ENCODE peak calls at places on chromosomes 13 and 19, in six cellular contexts. L is K562, T is H1, P is GM12878, A is GM12891, B is HepG2. I is an unnamed sample.

GRCh38 chr19:53057904-53058579 is 13.5 kb downstream of the ERVV-2 start:
- DNase-seq in L (no peak), T (peak), P (no peak), A (no peak), B (no peak), I (no peak)

GRCh38 chr13:65594255-65594654 is 1635.9 kb downstream of the PCDH9 start:
- DNase-seq in L (no peak), T (no peak), P (no peak), A (no peak), B (no peak), I (no peak)

GRCh38 chr13:94327318-94327717 is 152.2 kb downstream of the DCT start:
- DNase-seq in L (no peak), T (no peak), P (peak), A (peak), B (no peak), I (no peak)

GRCh38 chr13:30831515-30831914 is 74.6 kb upstream of the MEDAG start:
- DNase-seq in L (no peak), T (no peak), P (no peak), A (no peak), B (peak), I (no peak)

GRCh38 chr19:40575326-40575725 is 1.3 kb upstream of the SHKBP1 start:
- DNase-seq in L (no peak), T (peak), P (no peak), A (no peak), B (no peak), I (no peak)

GRCh38 chr13:80224468-80224867 is 116.5 kb downstream of the SPRY2 start:
- DNase-seq in L (no peak), T (no peak), P (no peak), A (no peak), B (no peak), I (no peak)

GRCh38 chr13:112756511-112756966 is 66.7 kb downstream of the ATP11A start:
- DNase-seq in L (no peak), T (no peak), P (no peak), A (no peak), B (no peak), I (no peak)

GRCh38 chr19:41807176-41807575 is 10.8 kb downstream of the CEACAM3 start:
- DNase-seq in L (no peak), T (no peak), P (no peak), A (no peak), B (no peak), I (no peak)

GRCh38 chr19:42143341-42144234 is 11.3 kb upstream of the POU2F2 start:
- DNase-seq in L (peak), T (peak), P (no peak), A (no peak), B (no peak), I (no peak)

GRCh38 chr13:94251801-94252200 is 227.7 kb downstream of the DCT start:
- DNase-seq in L (no peak), T (no peak), P (no peak), A (no peak), B (no peak), I (no peak)

GRCh38 chr13:39306639-39307589 is 268.7 kb downstream of the NHLRC3 start:
- DNase-seq in L (no peak), T (no peak), P (peak), A (no peak), B (no peak), I (peak)

GRCh38 chr19:33460221-33460908 is 61.2 kb downstream of the PEPD start:
- DNase-seq in L (no peak), T (no peak), P (no peak), A (no peak), B (no peak), I (no peak)

GRCh38 chr19:50329146-50329925 is at the start of gene KCNC3:
- DNase-seq in L (peak), T (peak), P (peak), A (peak), B (peak), I (peak)

GRCh38 chr19:5142725-5143097 is 173.8 kb downstream of the KDM4B start:
- DNase-seq in L (no peak), T (no peak), P (no peak), A (no peak), B (no peak), I (no peak)

GRCh38 chr13:29952245-29952644 is 101.8 kb upstream of the UBL3 start:
- DNase-seq in L (no peak), T (no peak), P (no peak), A (no peak), B (no peak), I (no peak)

GRCh38 chr19:46860846-46861690 is at the start of gene ARHGAP35:
- DNase-seq in L (peak), T (peak), P (no peak), A (peak), B (no peak), I (peak)
- TF ChIP-seq TAF1 in L (peak), T (no peak), P (no peak), A (no peak), B (no peak), I (no peak)

GRCh38 chr13:99304541-99304940 is 2.7 kb downstream of the GPR183 start:
- DNase-seq in L (no peak), T (no peak), P (no peak), A (no peak), B (no peak), I (no peak)

GRCh38 chr13:99305180-99305965 is 1.8 kb downstream of the GPR183 start:
- DNase-seq in L (no peak), T (no peak), P (no peak), A (no peak), B (no peak), I (no peak)

GRCh38 chr13:99307648-99308339 is 595 bp upstream of the GPR183 start:
- DNase-seq in L (peak), T (no peak), P (no peak), A (no peak), B (no peak), I (no peak)

GRCh38 chr13:99308481-99309087 is 1.4 kb upstream of the GPR183 start:
- DNase-seq in L (no peak), T (no peak), P (no peak), A (no peak), B (no peak), I (no peak)

GRCh38 chr13:99307247-99307646 is at the start of gene GPR183:
- DNase-seq in L (peak), T (no peak), P (no peak), A (no peak), B (no peak), I (no peak)
- TF ChIP-seq POLR2A in L (no peak), T (no peak), P (peak), A (peak), B (no peak), I (peak)

DNA sequence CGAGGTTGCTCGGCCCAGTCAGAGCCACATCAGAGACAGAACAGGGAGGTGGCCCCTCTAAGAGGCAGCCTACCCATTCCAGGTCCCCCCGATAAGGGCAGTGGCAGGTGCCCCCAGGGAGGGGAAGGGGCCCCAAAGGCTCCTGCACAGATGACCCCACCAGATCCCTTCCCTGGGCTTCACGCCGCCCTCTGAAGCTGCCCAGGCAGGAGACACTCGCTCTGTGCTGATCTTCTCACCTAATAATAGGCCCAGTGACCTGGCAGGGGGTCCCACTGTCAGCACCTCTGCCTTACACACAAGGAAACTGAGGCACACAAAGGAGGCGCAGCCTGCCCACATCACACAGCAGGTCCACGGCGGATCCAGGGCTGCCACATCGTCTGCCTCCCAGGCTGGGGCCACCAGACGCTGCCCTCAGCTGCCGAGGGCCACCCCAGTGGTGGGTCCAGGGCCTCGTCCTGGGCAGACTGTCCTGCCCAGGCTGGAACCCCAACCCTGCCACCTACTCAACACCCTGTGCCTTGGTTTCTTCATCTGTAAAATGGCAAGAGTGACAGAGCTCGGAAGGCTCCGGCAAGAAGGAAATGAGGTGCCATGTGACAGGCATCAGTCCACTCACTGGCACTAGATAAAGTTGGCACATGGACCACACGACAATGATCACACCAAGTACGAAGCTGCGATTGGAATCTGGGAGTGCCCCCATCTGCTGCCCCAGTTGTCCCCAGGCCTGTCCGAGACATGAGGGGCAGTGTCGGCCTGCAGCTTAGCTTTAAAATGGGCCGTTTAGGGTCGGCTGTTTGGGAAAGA is 56.5 kb downstream of the KLF2 start:
- DNase-seq in L (no peak), T (no peak), P (no peak), A (no peak), B (no peak), I (no peak)
- TF ChIP-seq POLR2AphosphoS5 in L (no peak), T (no peak), P (no peak), A (no peak), B (no peak), I (no peak)

GRCh38 chr13:99280166-99280565 is 22.0 kb upstream of the GPR18 start:
- DNase-seq in L (no peak), T (no peak), P (no peak), A (no peak), B (no peak), I (no peak)
- TF ChIP-seq TAF1 in L (no peak), T (no peak), P (no peak), A (no peak), B (no peak), I (no peak)

DNA sequence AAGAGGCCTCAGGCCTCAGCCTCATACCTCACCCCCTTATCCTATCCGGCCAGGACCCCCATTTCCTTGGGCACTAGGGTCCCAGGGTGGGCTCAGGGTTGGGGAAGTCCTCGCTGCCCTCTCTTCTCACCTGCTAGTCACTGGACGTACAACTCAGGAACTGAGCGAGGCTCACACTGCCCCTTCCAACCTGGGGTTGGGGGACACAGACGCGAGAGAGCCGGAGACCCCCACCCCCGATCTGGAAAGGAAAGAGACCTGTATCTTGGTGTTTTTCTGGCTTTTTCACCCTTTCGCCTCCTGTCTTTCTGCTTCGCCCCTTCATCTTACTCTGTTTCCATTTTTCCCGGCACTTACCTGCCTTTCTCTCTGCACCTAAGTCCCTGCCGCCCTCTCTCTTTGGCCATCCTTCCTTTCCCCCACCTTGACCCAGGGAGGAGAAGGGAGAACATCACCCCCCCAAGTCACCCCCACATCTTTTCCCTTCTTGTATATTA is 36.4 kb downstream of the ZSWIM4 start:
- DNase-seq in L (no peak), T (no peak), P (no peak), A (no peak), B (no peak), I (no peak)
- TF ChIP-seq POLR2A in L (no peak), T (no peak), P (no peak), A (no peak), B (no peak), I (no peak)

GRCh38 chr19:35740108-35740422 is 2.2 kb downstream of the IGFLR1 start:
- DNase-seq in L (no peak), T (no peak), P (no peak), A (no peak), B (no peak), I (no peak)
- TF ChIP-seq POLR2AphosphoS5 in L (no peak), T (no peak), P (no peak), A (no peak), B (no peak), I (no peak)

DNA sequence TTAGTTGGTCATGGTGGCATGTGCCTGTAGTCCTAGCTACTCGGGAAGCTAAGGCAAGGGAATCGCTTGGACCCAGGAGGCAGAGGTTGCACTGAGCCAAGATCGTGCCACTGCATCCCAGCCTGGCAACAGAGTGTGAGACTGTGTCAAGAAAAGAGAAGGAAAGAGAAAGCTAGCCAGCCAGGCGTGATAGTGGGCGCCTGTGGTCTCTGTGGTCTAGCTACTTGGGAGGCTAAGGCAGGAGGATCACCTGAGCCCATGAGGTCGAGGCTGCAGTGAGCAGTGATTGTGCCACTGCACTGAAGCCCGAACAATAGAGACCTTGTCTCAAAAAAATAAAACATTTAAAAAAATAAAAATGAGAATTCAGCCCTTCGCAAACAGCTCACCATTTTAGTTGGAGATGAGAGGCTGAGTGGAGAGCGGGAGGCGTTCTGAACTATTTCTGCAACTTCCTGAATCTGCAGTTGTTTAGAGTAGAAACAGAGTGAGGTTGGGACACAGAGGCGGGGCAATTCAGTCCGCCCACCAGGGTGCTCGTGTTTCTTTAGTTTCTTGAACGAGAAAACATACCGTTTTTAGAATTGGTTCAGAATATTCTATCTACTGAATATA is 33.2 kb downstream of the TIMM13 start:
- DNase-seq in L (no peak), T (no peak), P (peak), A (peak), B (peak), I (peak)
- TF ChIP-seq TAF1 in L (no peak), T (no peak), P (no peak), A (peak), B (no peak), I (peak)

DNA sequence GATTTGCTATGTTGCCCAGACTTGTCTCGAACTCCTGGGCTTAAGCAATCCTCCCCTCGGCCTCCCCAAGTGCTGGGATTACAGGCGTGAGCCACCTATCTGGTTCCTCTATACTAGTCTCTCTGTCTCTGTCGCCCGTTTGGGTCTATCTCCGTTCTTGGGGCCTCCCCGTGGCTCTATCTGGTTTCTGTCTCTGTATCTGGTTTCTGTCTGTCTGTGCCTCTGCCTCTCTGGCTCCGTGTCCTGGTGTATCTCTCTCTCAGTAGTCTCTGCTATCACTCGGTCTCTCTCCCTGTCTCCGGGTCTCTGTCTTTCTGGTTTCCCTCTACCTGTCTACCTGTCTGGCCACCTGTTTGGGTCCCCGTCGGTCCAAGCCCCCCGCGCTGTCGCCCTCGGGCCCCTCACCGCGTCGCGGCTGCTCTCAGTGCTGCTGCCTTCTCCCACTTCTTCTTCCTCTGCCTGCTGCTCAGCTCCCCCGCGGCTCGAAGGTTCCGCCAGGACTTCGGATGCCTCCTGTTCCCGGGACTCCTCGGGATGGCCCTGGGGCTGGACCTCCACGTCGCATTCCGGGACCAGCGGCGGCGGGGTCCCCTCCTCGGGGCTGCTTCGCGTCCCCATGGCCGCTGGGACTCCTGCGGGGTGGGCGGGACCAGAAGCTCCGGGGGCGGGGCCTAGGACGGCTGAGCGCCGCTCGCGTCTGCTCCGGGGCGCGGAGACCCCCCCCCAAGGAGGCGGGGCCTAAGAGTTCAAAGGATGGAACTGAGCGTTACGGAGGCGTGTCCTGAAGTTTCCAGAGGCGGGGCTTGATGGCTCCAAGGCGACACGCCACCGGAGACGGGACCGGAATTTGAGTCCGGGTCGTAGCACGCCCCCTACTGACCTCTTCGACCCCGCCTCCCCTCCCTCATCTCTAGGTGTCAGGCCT is 783 bp downstream of the PHLDB3 start:
- DNase-seq in L (peak), T (peak), P (peak), A (peak), B (peak), I (peak)
- TF ChIP-seq POLR2A in L (peak), T (no peak), P (peak), A (no peak), B (peak), I (no peak)

DNA sequence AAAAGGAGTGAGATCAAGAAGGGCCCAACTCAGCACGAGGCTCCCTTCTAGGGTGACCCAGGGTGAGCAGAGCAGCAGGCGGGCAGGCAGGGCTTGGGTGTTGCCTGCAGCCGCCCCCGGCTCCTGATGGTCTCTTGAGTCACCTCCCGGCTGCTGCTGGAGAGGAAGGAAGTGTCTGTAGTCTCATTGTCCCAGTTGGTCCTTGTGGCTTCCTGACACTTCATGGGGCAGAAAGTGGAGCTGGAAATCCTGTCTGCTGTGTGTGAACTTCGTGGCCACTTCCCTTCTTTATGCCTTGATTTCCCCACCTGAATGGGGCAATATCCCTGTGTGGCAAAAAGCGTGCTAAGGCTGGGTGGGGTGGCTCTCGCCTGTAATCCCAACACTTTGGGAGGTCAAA is 2.5 kb downstream of the MAP1S start:
- DNase-seq in L (no peak), T (no peak), P (no peak), A (no peak), B (no peak), I (no peak)
- TF ChIP-seq POLR2AphosphoS5 in L (no peak), T (no peak), P (no peak), A (no peak), B (no peak), I (no peak)